ENCODE peak calls at places on chromosomes 12 and 14, in nine cellular contexts. D, L, Q, K, G, P, R, C and F are unnamed samples.

GRCh38 chr12:10354071-10354470 is 35.8 kb downstream of the KLRK1 start:
- DNase-seq in P (no peak), G (no peak), Q (no peak), L (no peak), K (no peak), R (no peak), C (no peak), D (no peak), F (no peak)

GRCh38 chr14:101167428-101167827 is 263.9 kb upstream of the RTL1 start:
- DNase-seq in L (no peak), D (no peak), C (no peak), K (no peak), R (no peak), G (no peak), P (no peak), Q (no peak), F (no peak)

GRCh38 chr14:99952039-99952438 is 113.2 kb upstream of the EVL start:
- DNase-seq in P (no peak), D (no peak), G (no peak), R (no peak), L (no peak), K (no peak), Q (no peak), C (no peak), F (no peak)

GRCh38 chr12:16927259-16927658 is 321.3 kb upstream of the LMO3 start:
- DNase-seq in Q (no peak), R (no peak), P (no peak), K (no peak), C (no peak), G (no peak), L (no peak), D (no peak), F (no peak)

GRCh38 chr14:104082807-104083206 is 2.7 kb upstream of the ASPG start:
- DNase-seq in K (no peak), Q (no peak), G (peak), R (no peak), L (peak), P (peak), D (no peak), C (peak), F (no peak)

GRCh38 chr12:116319316-116319715 is 41.8 kb upstream of the MED13L start:
- DNase-seq in P (no peak), G (no peak), L (no peak), K (peak), C (no peak), D (no peak), R (peak), Q (no peak), F (no peak)

GRCh38 chr12:9039397-9039977 is 50.1 kb downstream of the KLRG1 start:
- DNase-seq in K (peak), D (no peak), L (no peak), Q (no peak), C (no peak), R (peak), G (no peak), P (no peak), F (no peak)

GRCh38 chr12:64207453-64207852 is 14.6 kb downstream of the KICS2 start:
- DNase-seq in P (no peak), Q (no peak), C (no peak), L (no peak), D (no peak), K (no peak), R (no peak), G (no peak), F (no peak)

GRCh38 chr14:91202234-91202974 is 42.1 kb downstream of the GPR68 start:
- DNase-seq in L (peak), G (peak), K (peak), Q (peak), P (peak), R (peak), D (no peak), C (no peak), F (no peak)

GRCh38 chr12:53062977-53063707 is 13.3 kb downstream of the TNS2 start:
- DNase-seq in P (peak), Q (no peak), R (no peak), G (no peak), C (peak), D (no peak), L (no peak), K (no peak), F (no peak)

GRCh38 chr14:72401632-72402428 is 469.6 kb downstream of the RGS6 start:
- DNase-seq in C (no peak), D (no peak), K (peak), L (no peak), P (no peak), G (no peak), Q (no peak), R (no peak), F (no peak)
- TF ChIP-seq CTCF in C (no peak), D (no peak), K (no peak), L (no peak), P (no peak), G (no peak), Q (no peak), R (no peak), F (no peak)

DNA sequence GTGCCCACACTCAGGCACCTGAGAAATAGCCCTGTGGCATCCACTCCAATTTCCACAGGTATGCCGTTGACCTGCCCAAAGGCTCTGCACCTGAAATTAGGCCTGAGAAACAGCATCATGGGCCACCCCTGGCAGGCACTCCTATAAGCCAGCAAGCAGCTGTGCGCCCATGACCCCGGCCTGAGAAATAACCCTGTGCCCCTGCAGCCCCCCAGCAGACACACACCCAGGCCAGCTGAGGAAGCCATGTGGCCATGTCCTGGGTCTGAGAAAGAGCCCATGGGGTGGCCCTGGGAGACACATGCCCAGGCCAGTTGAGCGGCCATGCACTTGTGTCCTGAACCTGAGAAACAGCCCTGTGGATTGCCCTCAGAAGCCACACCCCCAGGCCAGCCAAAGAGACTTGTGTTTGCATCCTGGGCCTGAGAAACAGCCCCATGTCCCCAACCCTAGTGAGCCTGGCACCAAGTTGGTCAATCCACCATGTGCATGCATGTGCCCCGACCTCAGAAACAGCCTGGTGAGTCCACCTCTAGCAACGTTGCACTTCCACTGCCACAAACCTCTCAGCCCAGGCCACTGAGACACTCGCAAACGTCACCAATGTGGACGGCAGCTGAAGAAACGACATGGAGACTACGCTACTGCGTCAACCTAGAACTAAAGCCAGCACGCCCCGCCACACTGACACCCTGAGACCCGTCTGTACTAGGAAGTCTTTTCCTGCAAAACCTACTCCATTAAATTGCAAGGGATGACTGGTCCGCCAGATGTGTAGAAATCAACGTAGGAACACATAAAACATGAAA is 411.9 kb downstream of the TMEM121 start:
- DNase-seq in P (no peak), Q (no peak), C (no peak), D (no peak), G (no peak), K (no peak), L (peak), R (no peak), F (no peak)
- TF ChIP-seq CTCF in P (no peak), Q (no peak), C (no peak), D (no peak), G (no peak), K (no peak), L (no peak), R (no peak), F (no peak)

GRCh38 chr12:78099806-78100205 is 269.1 kb downstream of the NAV3 start:
- DNase-seq in G (no peak), K (no peak), L (no peak), C (no peak), R (no peak), Q (no peak), D (no peak), P (no peak), F (no peak)

GRCh38 chr12:78101946-78102635 is 271.4 kb downstream of the NAV3 start:
- DNase-seq in R (no peak), P (no peak), L (no peak), C (no peak), Q (no peak), K (no peak), D (no peak), G (no peak), F (no peak)

GRCh38 chr12:78101181-78101876 is 270.6 kb downstream of the NAV3 start:
- DNase-seq in C (no peak), P (no peak), R (no peak), Q (no peak), G (no peak), K (peak), L (no peak), D (no peak), F (no peak)

GRCh38 chr12:78095623-78096022 is 264.9 kb downstream of the NAV3 start:
- DNase-seq in D (no peak), L (no peak), C (no peak), Q (no peak), G (no peak), K (no peak), R (no peak), P (no peak), F (peak)

GRCh38 chr12:78096909-78097597 is 266.4 kb downstream of the NAV3 start:
- DNase-seq in K (peak), R (peak), P (no peak), G (no peak), L (no peak), D (no peak), Q (no peak), C (no peak), F (no peak)
- TF ChIP-seq CTCF in K (no peak), R (peak), P (no peak), G (no peak), L (no peak), D (no peak), Q (no peak), C (no peak), F (no peak)

DNA sequence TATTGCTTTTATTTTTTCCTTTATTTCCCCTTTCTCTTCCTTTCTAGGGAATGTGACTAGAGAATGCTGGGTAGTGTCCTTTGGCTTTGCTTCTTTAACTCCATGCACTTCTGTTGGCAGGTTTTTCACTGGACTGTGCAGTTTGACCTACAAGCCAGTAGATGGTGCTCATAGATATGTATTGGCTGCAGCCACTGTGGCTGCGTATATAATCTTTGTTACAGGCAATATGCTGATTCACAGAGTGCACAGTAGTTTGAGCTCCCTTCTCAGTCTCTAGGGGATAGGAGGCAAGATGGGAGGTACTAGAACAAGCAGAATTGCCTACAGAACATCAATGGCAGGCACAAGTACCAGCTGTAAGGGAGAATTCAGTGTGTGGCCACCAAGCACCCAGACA is 503.5 kb downstream of the LRFN5 start:
- DNase-seq in R (peak), C (no peak), L (no peak), Q (peak), G (no peak), P (no peak), K (peak), D (no peak), F (no peak)
- TF ChIP-seq CTCF in R (peak), C (no peak), L (no peak), Q (no peak), G (no peak), P (no peak), K (peak), D (peak), F (peak)

GRCh38 chr12:65318186-65318685 is 39.8 kb downstream of the MSRB3 start:
- DNase-seq in Q (no peak), D (no peak), C (no peak), K (no peak), G (no peak), L (no peak), R (no peak), P (no peak), F (no peak)

GRCh38 chr12:65308001-65308400 is 29.5 kb downstream of the MSRB3 start:
- DNase-seq in R (no peak), C (no peak), P (no peak), L (no peak), D (no peak), Q (no peak), G (no peak), K (no peak), F (no peak)

GRCh38 chr12:65311260-65311659 is 32.8 kb downstream of the MSRB3 start:
- DNase-seq in D (no peak), G (no peak), R (no peak), C (no peak), P (no peak), K (no peak), L (no peak), Q (no peak), F (no peak)

GRCh38 chr12:65308601-65309071 is 30.2 kb downstream of the MSRB3 start:
- DNase-seq in Q (no peak), G (no peak), K (peak), D (no peak), L (no peak), P (no peak), C (no peak), R (no peak), F (no peak)

DNA sequence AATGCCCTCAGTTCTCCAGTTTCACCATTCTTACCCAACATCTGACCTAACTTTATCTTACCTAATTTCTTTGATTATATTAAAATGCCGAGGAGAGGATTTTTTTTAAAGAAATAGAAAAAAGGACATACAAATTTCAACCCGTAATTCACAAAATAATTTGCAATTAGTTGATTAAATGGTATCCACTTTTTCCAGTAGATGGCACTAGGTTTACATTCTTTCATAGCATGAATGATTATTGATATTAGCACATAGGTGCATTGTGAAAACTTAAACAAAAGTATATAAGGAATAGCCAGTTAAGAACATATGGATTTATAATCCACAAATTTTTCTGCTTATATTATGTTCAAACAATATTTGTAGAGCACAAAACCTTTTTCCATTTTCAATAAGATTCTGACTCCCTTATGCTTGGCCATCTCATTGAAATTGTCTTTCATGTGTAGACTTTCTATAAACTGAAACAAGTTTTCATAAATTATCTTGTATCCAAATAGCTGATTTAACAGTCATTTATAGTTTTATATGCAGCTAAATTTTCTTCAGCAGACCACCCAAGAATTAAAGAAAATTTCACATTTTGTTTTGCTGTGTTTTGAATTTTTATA is 35.3 kb downstream of the MSRB3 start:
- DNase-seq in C (no peak), G (no peak), Q (no peak), P (no peak), K (no peak), L (no peak), R (peak), D (no peak), F (no peak)
- TF ChIP-seq CTCF in C (peak), G (peak), Q (peak), P (peak), K (no peak), L (no peak), R (peak), D (peak), F (peak)

GRCh38 chr14:89954045-89955021 is at the start of gene EFCAB11:
- DNase-seq in K (peak), G (peak), D (peak), Q (peak), C (peak), R (peak), L (peak), P (peak), F (peak)
- TF ChIP-seq CTCF in K (peak), G (no peak), D (peak), Q (peak), C (no peak), R (peak), L (peak), P (no peak), F (peak)

GRCh38 chr12:57776247-57776587 is 3.8 kb downstream of the EEF1AKMT3 start:
- DNase-seq in C (no peak), Q (no peak), G (no peak), D (no peak), K (no peak), P (no peak), R (no peak), L (no peak), F (no peak)

GRCh38 chr12:57777367-57777766 is 5.0 kb downstream of the EEF1AKMT3 start:
- DNase-seq in K (no peak), D (no peak), C (no peak), R (no peak), P (no peak), G (no peak), Q (no peak), L (no peak), F (no peak)

GRCh38 chr12:57775044-57775443 is 2.6 kb downstream of the EEF1AKMT3 start:
- DNase-seq in Q (no peak), R (no peak), D (no peak), P (no peak), K (no peak), L (no peak), G (no peak), C (no peak), F (no peak)

GRCh38 chr12:57772429-57773322 is at the start of gene EEF1AKMT3:
- DNase-seq in L (no peak), R (no peak), G (peak), K (peak), P (peak), C (peak), Q (peak), D (peak), F (no peak)

GRCh38 chr12:57775563-57776246 is 3.3 kb downstream of the EEF1AKMT3 start:
- DNase-seq in L (no peak), D (no peak), C (no peak), K (no peak), G (no peak), P (no peak), R (no peak), Q (no peak), F (no peak)
- TF ChIP-seq CTCF in L (no peak), D (peak), C (no peak), K (no peak), G (no peak), P (no peak), R (no peak), Q (no peak), F (no peak)

GRCh38 chr12:13229504-13229903 is 33.0 kb downstream of the EMP1 start:
- DNase-seq in R (no peak), C (no peak), L (no peak), Q (no peak), D (no peak), P (no peak), K (no peak), G (no peak), F (no peak)

GRCh38 chr12:13230500-13230899 is 34.0 kb downstream of the EMP1 start:
- DNase-seq in L (no peak), C (no peak), Q (no peak), D (no peak), G (no peak), P (peak), K (no peak), R (no peak), F (no peak)

GRCh38 chr12:13238204-13238603 is 41.7 kb downstream of the EMP1 start:
- DNase-seq in G (no peak), L (no peak), D (no peak), R (no peak), Q (no peak), C (no peak), K (no peak), P (no peak), F (no peak)

GRCh38 chr12:13228579-13228978 is 32.1 kb downstream of the EMP1 start:
- DNase-seq in R (no peak), G (no peak), L (no peak), P (no peak), Q (no peak), K (no peak), D (no peak), C (no peak), F (no peak)

DNA sequence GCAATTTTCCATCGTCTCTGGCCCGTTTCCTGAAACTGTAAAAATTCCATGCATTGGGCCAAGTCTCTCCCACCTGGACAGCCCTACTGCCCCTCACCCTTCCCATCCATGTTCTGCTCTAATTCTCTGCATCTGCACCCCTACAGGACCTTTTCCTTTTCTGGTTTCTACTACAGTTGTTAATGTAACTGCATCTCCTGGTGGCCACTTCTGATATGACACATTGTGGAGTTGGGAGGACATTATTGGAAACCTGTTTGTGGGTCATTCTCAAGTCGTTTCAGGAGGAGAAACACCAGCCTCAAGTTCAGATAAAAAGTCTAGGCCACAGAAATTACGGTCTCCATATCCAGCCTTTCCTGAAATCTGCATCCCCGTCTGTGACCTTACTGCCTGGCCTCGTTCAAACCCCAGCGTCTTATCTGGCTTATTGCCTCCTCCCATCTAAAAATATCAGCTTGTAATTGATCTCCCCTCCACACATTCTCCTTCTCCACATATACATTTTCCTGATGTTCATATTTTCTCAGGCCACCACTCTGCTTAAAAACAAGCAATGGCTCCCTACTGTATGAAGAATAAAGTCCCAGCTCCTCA is 37.6 kb downstream of the EMP1 start:
- DNase-seq in D (peak), P (no peak), R (peak), K (peak), Q (peak), C (no peak), G (no peak), L (peak), F (no peak)
- TF ChIP-seq CTCF in D (peak), P (peak), R (peak), K (peak), Q (peak), C (peak), G (peak), L (peak), F (peak)

DNA sequence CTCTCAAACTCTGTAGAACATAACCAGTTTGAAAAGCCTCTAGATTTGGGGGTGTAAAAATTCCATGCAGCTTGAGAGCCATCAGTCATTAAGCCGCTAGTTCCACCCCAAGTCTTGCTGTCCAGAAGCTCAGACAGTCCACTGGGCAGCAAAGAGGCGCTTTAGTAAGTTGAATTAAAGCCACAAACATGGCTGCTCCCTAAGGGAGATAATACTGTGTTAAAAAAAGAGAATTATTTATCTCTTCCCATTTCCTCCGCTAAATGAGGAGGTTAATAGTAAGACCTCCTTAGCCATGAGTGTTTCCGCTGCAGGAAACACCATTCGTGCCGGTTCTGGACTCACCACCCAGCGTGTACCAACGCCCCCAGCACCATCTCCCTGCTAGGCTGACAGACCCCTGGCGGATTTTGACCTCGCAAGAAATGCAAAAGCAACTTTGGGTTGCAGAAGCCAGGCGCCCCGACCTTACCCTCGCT is 539 bp downstream of the TM7SF3 start:
- DNase-seq in R (peak), Q (no peak), D (no peak), L (no peak), P (no peak), C (no peak), G (no peak), K (peak), F (no peak)
- TF ChIP-seq CTCF in R (no peak), Q (no peak), D (no peak), L (no peak), P (no peak), C (no peak), G (no peak), K (peak), F (no peak)